ENCODE peak calls at places on chromosomes 12 and 14, in five cellular contexts. One of them, this sample, is unnamed.

GRCh38 chr14:77097006-77097688 is 911 bp upstream of the CIPC start:
- DNase-seq in SW480: peak; percentile 73
- DNase-seq in M059J: no peak
- DNase-seq in T follicular helper cell: no peak
- DNase-seq in left ventricle myocardium inferior: no peak
- DNase-seq in this sample: no peak

GRCh38 chr12:122888232-122888752 is 7.6 kb downstream of the VPS37B start:
- DNase-seq in T follicular helper cell: peak; percentile 74
- DNase-seq in left ventricle myocardium inferior: peak; percentile 31
- DNase-seq in M059J: peak; percentile 85
- DNase-seq in SW480: peak; percentile 78
- DNase-seq in this sample: no peak

GRCh38 chr14:54000341-54000811 is 43.8 kb upstream of the BMP4 start:
- DNase-seq in M059J: peak; percentile 89
- DNase-seq in T follicular helper cell: no peak
- DNase-seq in SW480: no peak
- DNase-seq in left ventricle myocardium inferior: no peak
- DNase-seq in this sample: no peak

GRCh38 chr14:77122555-77123125 is 19.0 kb downstream of the ZDHHC22 start:
- DNase-seq in T follicular helper cell: no peak
- DNase-seq in M059J: no peak
- DNase-seq in SW480: no peak
- DNase-seq in left ventricle myocardium inferior: no peak
- DNase-seq in this sample: no peak

GRCh38 chr12:27818421-27818918 is 38.4 kb upstream of the MANSC4 start:
- DNase-seq in SW480: no peak
- DNase-seq in T follicular helper cell: no peak
- DNase-seq in left ventricle myocardium inferior: no peak
- DNase-seq in M059J: no peak
- DNase-seq in this sample: no peak

GRCh38 chr12:78951746-78952532 is 87.4 kb downstream of the SYT1 start:
- DNase-seq in T follicular helper cell: no peak
- DNase-seq in SW480: no peak
- DNase-seq in left ventricle myocardium inferior: no peak
- DNase-seq in M059J: peak; percentile 58
- DNase-seq in this sample: no peak

GRCh38 chr12:104650541-104650940 is 193.8 kb downstream of the CHST11 start:
- DNase-seq in M059J: no peak
- DNase-seq in T follicular helper cell: no peak
- DNase-seq in SW480: no peak
- DNase-seq in left ventricle myocardium inferior: no peak
- DNase-seq in this sample: no peak

GRCh38 chr14:72665259-72665658 is 228.6 kb downstream of the DPF3 start:
- DNase-seq in left ventricle myocardium inferior: no peak
- DNase-seq in T follicular helper cell: no peak
- DNase-seq in M059J: peak; percentile 99
- DNase-seq in SW480: peak; percentile 9
- DNase-seq in this sample: no peak

GRCh38 chr12:122860052-122860853 is 25.0 kb downstream of the HIP1R start:
- DNase-seq in T follicular helper cell: peak; percentile 69
- DNase-seq in SW480: peak; percentile 58
- DNase-seq in left ventricle myocardium inferior: peak; percentile 85
- DNase-seq in M059J: peak; percentile 70
- DNase-seq in this sample: peak; percentile 76

GRCh38 chr12:121145221-121145620 is 12.5 kb downstream of the P2RX7 start:
- DNase-seq in M059J: peak; percentile 59
- DNase-seq in SW480: no peak
- DNase-seq in T follicular helper cell: no peak
- DNase-seq in left ventricle myocardium inferior: no peak
- DNase-seq in this sample: no peak

GRCh38 chr12:49946086-49946485 is 4.5 kb upstream of the AQP2 start:
- DNase-seq in SW480: peak; percentile 87
- DNase-seq in M059J: no peak
- DNase-seq in T follicular helper cell: no peak
- DNase-seq in left ventricle myocardium inferior: no peak
- DNase-seq in this sample: no peak

GRCh38 chr14:64878775-64879634 is 702 bp downstream of the SPTB start:
- DNase-seq in SW480: peak; percentile 36
- DNase-seq in T follicular helper cell: no peak
- DNase-seq in left ventricle myocardium inferior: no peak
- DNase-seq in M059J: no peak
- DNase-seq in this sample: no peak

GRCh38 chr12:3728686-3729085 is 24.2 kb downstream of the CRACR2A start:
- DNase-seq in T follicular helper cell: no peak
- DNase-seq in left ventricle myocardium inferior: no peak
- DNase-seq in M059J: no peak
- DNase-seq in SW480: no peak
- DNase-seq in this sample: no peak

GRCh38 chr14:71248204-71248603 is 340.9 kb downstream of the PCNX1 start:
- DNase-seq in M059J: peak; percentile 73
- DNase-seq in T follicular helper cell: no peak
- DNase-seq in left ventricle myocardium inferior: no peak
- DNase-seq in SW480: no peak
- DNase-seq in this sample: no peak

GRCh38 chr14:100015251-100015655 is 50.0 kb upstream of the EVL start:
- DNase-seq in left ventricle myocardium inferior: no peak
- DNase-seq in M059J: peak; percentile 8
- DNase-seq in SW480: no peak
- DNase-seq in T follicular helper cell: no peak
- DNase-seq in this sample: no peak